ENCODE peak calls at places on chromosomes 11 and 22, in nine cellular contexts. One of them, this sample, is unnamed.

GRCh38 chr11:69978841-69979614 is 99.1 kb upstream of the ANO1 start:
- DNase-seq in cardiac muscle cell: no peak
- DNase-seq in fibroblast of mammary gland: no peak
- DNase-seq in A549: no peak
- DNase-seq in HFFc6: no peak
- DNase-seq in PC-3: no peak
- DNase-seq in CD4-positive, alpha-beta T cell: no peak
- DNase-seq in uterus: no peak
- DNase-seq in lower leg skin: no peak
- DNase-seq in this sample: no peak

GRCh38 chr11:25423436-25424184 is 908.3 kb upstream of the ANO3 start:
- DNase-seq in cardiac muscle cell: peak
- DNase-seq in fibroblast of mammary gland: peak
- DNase-seq in A549: no peak
- DNase-seq in HFFc6: no peak
- DNase-seq in PC-3: peak
- DNase-seq in CD4-positive, alpha-beta T cell: no peak
- DNase-seq in uterus: peak
- DNase-seq in lower leg skin: no peak
- DNase-seq in this sample: no peak

GRCh38 chr11:104164028-104164520 is at the start of gene PDGFD:
- DNase-seq in cardiac muscle cell: peak
- DNase-seq in fibroblast of mammary gland: peak
- DNase-seq in A549: peak
- DNase-seq in HFFc6: peak
- DNase-seq in PC-3: peak
- DNase-seq in CD4-positive, alpha-beta T cell: peak
- DNase-seq in uterus: peak
- DNase-seq in lower leg skin: peak
- DNase-seq in this sample: peak

GRCh38 chr11:57546869-57547518 is 9.6 kb downstream of the SMTNL1 start:
- DNase-seq in cardiac muscle cell: peak
- DNase-seq in fibroblast of mammary gland: peak
- DNase-seq in A549: peak
- DNase-seq in HFFc6: peak
- DNase-seq in PC-3: peak
- DNase-seq in CD4-positive, alpha-beta T cell: no peak
- DNase-seq in uterus: no peak
- DNase-seq in lower leg skin: no peak
- DNase-seq in this sample: no peak

GRCh38 chr11:16216831-16217230 is 139.5 kb downstream of the SOX6 start:
- DNase-seq in cardiac muscle cell: no peak
- DNase-seq in fibroblast of mammary gland: no peak
- DNase-seq in A549: no peak
- DNase-seq in HFFc6: no peak
- DNase-seq in PC-3: no peak
- DNase-seq in CD4-positive, alpha-beta T cell: no peak
- DNase-seq in uterus: no peak
- DNase-seq in lower leg skin: no peak
- DNase-seq in this sample: no peak

GRCh38 chr11:123356539-123356938 is 73.5 kb upstream of the GRAMD1B start:
- DNase-seq in cardiac muscle cell: no peak
- DNase-seq in fibroblast of mammary gland: no peak
- DNase-seq in A549: no peak
- DNase-seq in HFFc6: no peak
- DNase-seq in PC-3: no peak
- DNase-seq in CD4-positive, alpha-beta T cell: no peak
- DNase-seq in uterus: no peak
- DNase-seq in lower leg skin: no peak
- DNase-seq in this sample: peak

GRCh38 chr11:119120639-119121007 is 757 bp upstream of the HINFP start:
- DNase-seq in cardiac muscle cell: peak
- DNase-seq in fibroblast of mammary gland: peak
- DNase-seq in A549: no peak
- DNase-seq in HFFc6: peak
- DNase-seq in PC-3: peak
- DNase-seq in CD4-positive, alpha-beta T cell: no peak
- DNase-seq in uterus: peak
- DNase-seq in lower leg skin: no peak
- DNase-seq in this sample: no peak

GRCh38 chr11:62889484-62890437 is 9.1 kb downstream of the SLC3A2 start:
- DNase-seq in cardiac muscle cell: peak
- DNase-seq in fibroblast of mammary gland: peak
- DNase-seq in A549: peak
- DNase-seq in HFFc6: peak
- DNase-seq in PC-3: peak
- DNase-seq in CD4-positive, alpha-beta T cell: no peak
- DNase-seq in uterus: peak
- DNase-seq in lower leg skin: no peak
- DNase-seq in this sample: no peak

GRCh38 chr22:49768511-49768910 is 59.2 kb downstream of the BRD1 start:
- DNase-seq in cardiac muscle cell: no peak
- DNase-seq in fibroblast of mammary gland: no peak
- DNase-seq in A549: no peak
- DNase-seq in HFFc6: no peak
- DNase-seq in PC-3: no peak
- DNase-seq in CD4-positive, alpha-beta T cell: no peak
- DNase-seq in uterus: no peak
- DNase-seq in lower leg skin: no peak
- DNase-seq in this sample: no peak

GRCh38 chr11:12888525-12889158 is 120.5 kb upstream of the RASSF10 start:
- DNase-seq in cardiac muscle cell: peak
- DNase-seq in fibroblast of mammary gland: peak
- DNase-seq in A549: peak
- DNase-seq in HFFc6: peak
- DNase-seq in PC-3: peak
- DNase-seq in CD4-positive, alpha-beta T cell: peak
- DNase-seq in uterus: peak
- DNase-seq in lower leg skin: peak
- DNase-seq in this sample: peak

GRCh38 chr11:28481673-28482480 is 373.7 kb downstream of the METTL15 start:
- DNase-seq in cardiac muscle cell: no peak
- DNase-seq in fibroblast of mammary gland: no peak
- DNase-seq in A549: no peak
- DNase-seq in HFFc6: peak
- DNase-seq in PC-3: no peak
- DNase-seq in CD4-positive, alpha-beta T cell: no peak
- DNase-seq in uterus: no peak
- DNase-seq in lower leg skin: no peak
- DNase-seq in this sample: no peak

GRCh38 chr11:12695878-12696277 is 21.7 kb downstream of the TEAD1 start:
- DNase-seq in cardiac muscle cell: no peak
- DNase-seq in fibroblast of mammary gland: no peak
- DNase-seq in A549: no peak
- DNase-seq in HFFc6: no peak
- DNase-seq in PC-3: no peak
- DNase-seq in CD4-positive, alpha-beta T cell: no peak
- DNase-seq in uterus: no peak
- DNase-seq in lower leg skin: no peak
- DNase-seq in this sample: no peak

GRCh38 chr11:15889972-15890371 is 466.4 kb downstream of the SOX6 start:
- DNase-seq in cardiac muscle cell: peak
- DNase-seq in fibroblast of mammary gland: no peak
- DNase-seq in A549: no peak
- DNase-seq in HFFc6: peak
- DNase-seq in PC-3: no peak
- DNase-seq in CD4-positive, alpha-beta T cell: no peak
- DNase-seq in uterus: no peak
- DNase-seq in lower leg skin: no peak
- DNase-seq in this sample: no peak

GRCh38 chr11:8018742-8019631 is 31.9 kb downstream of the EIF3F start:
- DNase-seq in cardiac muscle cell: peak
- DNase-seq in fibroblast of mammary gland: peak
- DNase-seq in A549: peak
- DNase-seq in HFFc6: peak
- DNase-seq in PC-3: peak
- DNase-seq in CD4-positive, alpha-beta T cell: peak
- DNase-seq in uterus: peak
- DNase-seq in lower leg skin: peak
- DNase-seq in this sample: peak

GRCh38 chr22:19666663-19667593 is 47.4 kb upstream of the SEPTIN5 start:
- DNase-seq in cardiac muscle cell: peak
- DNase-seq in fibroblast of mammary gland: peak
- DNase-seq in A549: no peak
- DNase-seq in HFFc6: peak
- DNase-seq in PC-3: no peak
- DNase-seq in CD4-positive, alpha-beta T cell: no peak
- DNase-seq in uterus: no peak
- DNase-seq in lower leg skin: peak
- DNase-seq in this sample: peak

GRCh38 chr11:29321293-29322132 is 695.3 kb downstream of the KCNA4 start:
- DNase-seq in cardiac muscle cell: no peak
- DNase-seq in fibroblast of mammary gland: peak
- DNase-seq in A549: no peak
- DNase-seq in HFFc6: peak
- DNase-seq in PC-3: peak
- DNase-seq in CD4-positive, alpha-beta T cell: no peak
- DNase-seq in uterus: no peak
- DNase-seq in lower leg skin: no peak
- DNase-seq in this sample: no peak

GRCh38 chr11:111911563-111912401 is at the start of gene CRYAB:
- DNase-seq in cardiac muscle cell: peak
- DNase-seq in fibroblast of mammary gland: peak
- DNase-seq in A549: no peak
- DNase-seq in HFFc6: peak
- DNase-seq in PC-3: peak
- DNase-seq in CD4-positive, alpha-beta T cell: no peak
- DNase-seq in uterus: peak
- DNase-seq in lower leg skin: peak
- DNase-seq in this sample: peak

GRCh38 chr11:90947930-90948329 is 725.1 kb upstream of the CHORDC1 start:
- DNase-seq in cardiac muscle cell: no peak
- DNase-seq in fibroblast of mammary gland: no peak
- DNase-seq in A549: no peak
- DNase-seq in HFFc6: no peak
- DNase-seq in PC-3: no peak
- DNase-seq in CD4-positive, alpha-beta T cell: no peak
- DNase-seq in uterus: no peak
- DNase-seq in lower leg skin: no peak
- DNase-seq in this sample: no peak
- TF ChIP-seq CTCF in cardiac muscle cell: no peak
- TF ChIP-seq CTCF in fibroblast of mammary gland: no peak
- TF ChIP-seq CTCF in A549: peak
- TF ChIP-seq CTCF in HFFc6: no peak
- TF ChIP-seq CTCF in PC-3: peak
- TF ChIP-seq CTCF in CD4-positive, alpha-beta T cell: no peak
- TF ChIP-seq CTCF in uterus: no peak
- TF ChIP-seq CTCF in lower leg skin: no peak
- TF ChIP-seq CTCF in this sample: peak

GRCh38 chr11:114059278-114059983 is at the start of gene ZBTB16:
- DNase-seq in cardiac muscle cell: peak
- DNase-seq in fibroblast of mammary gland: peak
- DNase-seq in A549: no peak
- DNase-seq in HFFc6: no peak
- DNase-seq in PC-3: no peak
- DNase-seq in CD4-positive, alpha-beta T cell: peak
- DNase-seq in uterus: peak
- DNase-seq in lower leg skin: peak
- DNase-seq in this sample: peak
- TF ChIP-seq CTCF in cardiac muscle cell: peak
- TF ChIP-seq CTCF in fibroblast of mammary gland: peak
- TF ChIP-seq CTCF in A549: no peak
- TF ChIP-seq CTCF in HFFc6: no peak
- TF ChIP-seq CTCF in PC-3: no peak
- TF ChIP-seq CTCF in CD4-positive, alpha-beta T cell: peak
- TF ChIP-seq CTCF in uterus: peak
- TF ChIP-seq CTCF in lower leg skin: no peak
- TF ChIP-seq CTCF in this sample: peak

DNA sequence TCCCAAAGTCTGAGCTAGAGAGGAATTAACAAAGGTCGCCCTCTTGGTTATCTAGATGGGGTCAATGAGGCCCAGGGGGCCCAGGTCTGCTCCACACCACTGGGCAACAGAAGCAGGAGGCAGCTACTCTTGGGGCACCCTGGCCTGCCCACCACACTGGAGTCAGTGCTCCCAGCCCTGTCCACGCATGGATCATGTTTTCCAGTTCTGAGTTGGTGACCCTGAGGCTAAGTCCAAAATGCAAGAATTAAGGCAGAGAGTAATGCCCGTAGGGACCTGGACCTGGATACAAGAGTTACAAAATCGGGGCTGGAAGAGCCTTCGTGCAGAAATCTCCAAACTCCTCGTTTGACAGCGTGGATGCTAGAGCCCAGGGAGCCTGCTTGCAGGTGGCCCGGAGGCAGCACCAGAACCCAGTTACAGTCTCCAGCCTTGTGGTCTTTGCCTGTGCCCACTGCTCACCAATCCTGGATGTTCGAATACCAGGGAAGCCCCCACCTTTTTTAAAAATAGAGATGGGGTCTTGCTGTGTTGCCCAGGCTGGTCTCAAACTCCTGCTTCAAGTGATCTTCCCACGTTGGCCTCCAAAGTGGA is 6.1 kb upstream of the THRSP start:
- DNase-seq in cardiac muscle cell: no peak
- DNase-seq in fibroblast of mammary gland: no peak
- DNase-seq in A549: no peak
- DNase-seq in HFFc6: no peak
- DNase-seq in PC-3: no peak
- DNase-seq in CD4-positive, alpha-beta T cell: no peak
- DNase-seq in uterus: no peak
- DNase-seq in lower leg skin: no peak
- DNase-seq in this sample: no peak
- TF ChIP-seq CTCF in cardiac muscle cell: no peak
- TF ChIP-seq CTCF in fibroblast of mammary gland: no peak
- TF ChIP-seq CTCF in A549: no peak
- TF ChIP-seq CTCF in HFFc6: no peak
- TF ChIP-seq CTCF in PC-3: no peak
- TF ChIP-seq CTCF in CD4-positive, alpha-beta T cell: no peak
- TF ChIP-seq CTCF in uterus: no peak
- TF ChIP-seq CTCF in lower leg skin: no peak
- TF ChIP-seq CTCF in this sample: no peak

GRCh38 chr11:126359431-126360048 is 4.1 kb downstream of the ST3GAL4 start:
- DNase-seq in cardiac muscle cell: peak
- DNase-seq in fibroblast of mammary gland: peak
- DNase-seq in A549: no peak
- DNase-seq in HFFc6: no peak
- DNase-seq in PC-3: no peak
- DNase-seq in CD4-positive, alpha-beta T cell: no peak
- DNase-seq in uterus: peak
- DNase-seq in lower leg skin: peak
- DNase-seq in this sample: peak

GRCh38 chr11:126360049-126360446 is 4.6 kb downstream of the ST3GAL4 start:
- DNase-seq in cardiac muscle cell: no peak
- DNase-seq in fibroblast of mammary gland: no peak
- DNase-seq in A549: no peak
- DNase-seq in HFFc6: no peak
- DNase-seq in PC-3: no peak
- DNase-seq in CD4-positive, alpha-beta T cell: no peak
- DNase-seq in uterus: no peak
- DNase-seq in lower leg skin: no peak
- DNase-seq in this sample: no peak

GRCh38 chr11:126358763-126359160 is 3.3 kb downstream of the ST3GAL4 start:
- DNase-seq in cardiac muscle cell: no peak
- DNase-seq in fibroblast of mammary gland: no peak
- DNase-seq in A549: no peak
- DNase-seq in HFFc6: no peak
- DNase-seq in PC-3: no peak
- DNase-seq in CD4-positive, alpha-beta T cell: no peak
- DNase-seq in uterus: no peak
- DNase-seq in lower leg skin: no peak
- DNase-seq in this sample: no peak

GRCh38 chr11:126357055-126357962 is 1.8 kb downstream of the ST3GAL4 start:
- DNase-seq in cardiac muscle cell: no peak
- DNase-seq in fibroblast of mammary gland: no peak
- DNase-seq in A549: no peak
- DNase-seq in HFFc6: no peak
- DNase-seq in PC-3: no peak
- DNase-seq in CD4-positive, alpha-beta T cell: no peak
- DNase-seq in uterus: no peak
- DNase-seq in lower leg skin: no peak
- DNase-seq in this sample: no peak

GRCh38 chr11:126357969-126358762 is 2.7 kb downstream of the ST3GAL4 start:
- DNase-seq in cardiac muscle cell: no peak
- DNase-seq in fibroblast of mammary gland: no peak
- DNase-seq in A549: no peak
- DNase-seq in HFFc6: no peak
- DNase-seq in PC-3: no peak
- DNase-seq in CD4-positive, alpha-beta T cell: no peak
- DNase-seq in uterus: no peak
- DNase-seq in lower leg skin: no peak
- DNase-seq in this sample: no peak
- TF ChIP-seq CTCF in cardiac muscle cell: no peak
- TF ChIP-seq CTCF in fibroblast of mammary gland: no peak
- TF ChIP-seq CTCF in A549: no peak
- TF ChIP-seq CTCF in HFFc6: no peak
- TF ChIP-seq CTCF in PC-3: no peak
- TF ChIP-seq CTCF in CD4-positive, alpha-beta T cell: no peak
- TF ChIP-seq CTCF in uterus: no peak
- TF ChIP-seq CTCF in lower leg skin: no peak
- TF ChIP-seq CTCF in this sample: no peak

This sample was measured in osteocyte.